ENCODE peak calls at places on chromosomes 4 and X, in four cellular contexts. C is IMR-90, K is adrenal gland, L is ovary. O is an unnamed sample.
A peak's percentile ranks its signal among the peaks of the same experiment; 100 is the strongest.

GRCh38 chr4:8132947-8133705 is 25.5 kb downstream of the ABLIM2 start:
- DNase-seq in K (no peak), L (no peak), C (no peak), O (no peak)

GRCh38 chr4:185573651-185574199 is 38.4 kb upstream of the PDLIM3 start:
- DNase-seq in K (peak; percentile 68), L (no peak), C (peak; percentile 80), O (no peak)

GRCh38 chrX:80556148-80556547 is 135.9 kb downstream of the TENT5D start:
- DNase-seq in K (no peak), C (no peak), L (no peak), O (no peak)

GRCh38 chr4:145260091-145260490 is 79.7 kb upstream of the OTUD4 start:
- DNase-seq in C (no peak), L (no peak), K (no peak), O (no peak)

GRCh38 chr4:55768291-55768690 is 51.3 kb upstream of the EXOC1L start:
- DNase-seq in C (peak; percentile 70), K (no peak), L (no peak), O (no peak)

GRCh38 chr4:114860791-114861190 is 252.6 kb downstream of the NDST4 start:
- DNase-seq in C (no peak), L (no peak), K (no peak), O (no peak)

GRCh38 chrX:120125444-120125843 is 9.7 kb upstream of the RHOXF1 start:
- DNase-seq in K (peak; percentile 45), L (peak; percentile 52), C (no peak), O (no peak)

GRCh38 chr4:181679754-181680153 is 563.4 kb upstream of the TENM3 start:
- DNase-seq in L (no peak), C (no peak), K (no peak), O (no peak)

GRCh38 chrX:12032082-12032481 is 106.2 kb upstream of the FRMPD4 start:
- DNase-seq in C (no peak), L (no peak), K (no peak), O (no peak)

GRCh38 chrX:23380581-23380980 is 45.9 kb downstream of the PTCHD1 start:
- DNase-seq in K (no peak), C (no peak), L (no peak), O (no peak)

GRCh38 chrX:39848243-39848642 is 249.5 kb downstream of the BCOR start:
- DNase-seq in K (peak; percentile 37), C (peak; percentile 56), L (peak; percentile 31), O (no peak)

GRCh38 chr4:14916554-14917304 is 85.6 kb upstream of the CPEB2 start:
- DNase-seq in K (peak; percentile 63), C (peak; percentile 84), L (no peak), O (no peak)

GRCh38 chrX:95733426-95733825 is 951.2 kb upstream of the DIAPH2 start:
- DNase-seq in K (no peak), C (no peak), L (no peak), O (no peak)

GRCh38 chr4:7189475-7190277 is 2.7 kb upstream of the SORCS2 start:
- DNase-seq in L (no peak), K (no peak), C (no peak), O (no peak)

GRCh38 chr4:1879491-1879890 is 8.3 kb downstream of the NSD2 start:
- DNase-seq in K (no peak), L (no peak), C (peak; percentile 33), O (no peak)

GRCh38 chrX:38985375-38985774 is 184.1 kb downstream of the MID1IP1 start:
- DNase-seq in K (no peak), C (peak; percentile 11), L (no peak), O (no peak)

GRCh38 chrX:72169008-72169728 is 12.4 kb upstream of the PIN4 start:
- DNase-seq in L (no peak), C (no peak), K (peak; percentile 17), O (peak; percentile 47)

GRCh38 chr4:38308728-38309315 is 348.6 kb downstream of the PTTG2 start:
- DNase-seq in C (peak; percentile 57), L (no peak), K (no peak), O (no peak)

GRCh38 chr4:10151182-10151581 is 34.6 kb upstream of the WDR1 start:
- DNase-seq in C (no peak), L (no peak), K (no peak), O (peak; percentile 47)

GRCh38 chr4:132108784-132109183 is 1040.3 kb upstream of the PCDH10 start:
- DNase-seq in K (no peak), L (no peak), C (peak; percentile 79), O (no peak)

GRCh38 chr4:17786567-17786966 is 5.1 kb upstream of the FAM184B start:
- DNase-seq in C (peak; percentile 19), L (no peak), K (no peak), O (no peak)

GRCh38 chr4:184282251-184282713 is 64.6 kb upstream of the ENPP6 start:
- DNase-seq in L (no peak), C (no peak), K (no peak), O (peak; percentile 65)

GRCh38 chr4:130026185-130026584 is 930.2 kb downstream of the C4orf33 start:
- DNase-seq in K (no peak), C (no peak), L (no peak), O (no peak)

GRCh38 chr4:170391066-170391754 is 301.5 kb upstream of the AADAT start:
- DNase-seq in L (no peak), C (peak; percentile 65), K (no peak), O (no peak)

GRCh38 chr4:2330119-2331042 is 68.5 kb upstream of the MXD4 start:
- DNase-seq in K (no peak), C (peak; percentile 95), L (no peak), O (no peak)

GRCh38 chr4:112145820-112146813 is 863 bp downstream of the FAM241A start:
- DNase-seq in C (peak; percentile 24), K (peak; percentile 52), L (peak; percentile 21), O (peak; percentile 66)
- TF ChIP-seq POLR2A in C (no peak), K (no peak), L (no peak), O (no peak)

GRCh38 chrX:139203681-139204575 is 326.6 kb upstream of the F9 start:
- DNase-seq in L (peak; percentile 11), C (no peak), K (no peak), O (no peak)

GRCh38 chrX:139204903-139205667 is 325.5 kb upstream of the F9 start:
- DNase-seq in C (no peak), K (peak; percentile 25), L (no peak), O (no peak)

GRCh38 chrX:139202742-139203410 is 327.7 kb upstream of the F9 start:
- DNase-seq in K (no peak), L (no peak), C (no peak), O (no peak)

GRCh38 chrX:139206914-139207313 is 323.6 kb upstream of the F9 start:
- DNase-seq in K (no peak), C (no peak), L (no peak), O (no peak)

DNA sequence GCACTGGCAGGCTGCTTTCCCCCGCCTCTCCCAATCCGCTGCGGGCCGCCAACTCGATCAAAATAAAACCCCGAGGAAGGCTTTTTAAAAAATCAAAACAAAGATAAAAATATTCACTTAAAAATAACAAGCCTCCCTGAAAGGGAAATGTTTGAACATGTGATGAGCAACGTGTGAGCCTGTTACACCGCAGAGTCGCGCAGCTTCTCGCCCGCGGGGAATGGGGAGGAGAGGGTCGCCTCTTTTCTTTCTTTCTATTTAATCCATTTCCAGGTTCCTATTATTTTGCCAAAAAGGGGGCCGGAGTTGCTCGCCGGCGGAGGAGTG is 326.0 kb upstream of the F9 start:
- DNase-seq in L (no peak), K (no peak), C (no peak), O (no peak)
- H3K27ac ChIP-seq in L (no peak overlapping the region), K (no peak overlapping the region), C (no peak overlapping the region), O (no peak overlapping the region)

DNA sequence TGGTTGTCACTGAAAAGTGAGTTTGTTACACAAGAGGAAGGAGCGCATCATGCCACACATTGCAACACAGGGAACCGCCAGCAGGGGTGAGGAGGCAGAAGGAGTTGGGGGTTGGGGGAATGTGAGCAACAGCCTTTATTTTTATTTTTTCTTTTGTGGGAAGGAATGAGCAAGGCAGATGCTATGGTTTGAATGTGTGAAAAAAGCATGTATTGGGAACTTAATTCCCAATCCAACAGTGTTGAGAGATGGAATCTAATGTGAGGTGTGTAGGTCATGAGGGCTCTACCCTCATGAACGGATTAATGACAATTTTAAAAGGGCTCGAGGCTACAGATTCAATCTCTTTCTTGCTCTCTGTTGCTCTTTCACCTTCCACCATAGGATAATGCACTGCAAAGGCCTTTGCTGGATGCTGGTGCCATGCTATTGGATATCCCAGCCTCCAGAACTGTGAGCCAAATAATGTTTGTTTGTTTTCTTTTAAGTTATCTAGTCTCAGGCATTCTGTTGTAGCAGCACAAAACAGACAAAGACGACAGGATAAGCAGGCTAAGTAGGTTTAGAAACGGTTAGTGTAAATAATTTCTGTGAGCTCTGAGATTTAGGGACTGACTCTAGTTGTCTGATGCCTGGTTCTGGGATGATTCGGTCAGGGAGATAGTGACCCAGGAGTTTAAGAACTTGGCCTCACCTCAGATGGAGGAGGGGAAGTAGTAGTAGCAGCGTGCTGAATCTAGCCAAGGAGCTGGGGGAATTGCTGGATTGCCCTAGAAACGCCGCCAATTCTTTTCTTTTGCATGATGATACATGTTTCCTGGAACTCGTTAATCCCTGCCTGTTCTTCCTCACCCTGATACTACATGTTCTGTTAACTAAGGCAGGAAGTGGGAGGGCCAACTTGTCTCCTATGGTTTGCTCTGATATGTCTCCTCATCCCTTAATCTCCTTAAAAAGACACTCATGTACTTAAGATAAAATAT is 156.6 kb upstream of the CTSO start:
- DNase-seq in K (no peak), C (peak; percentile 8), L (no peak), O (no peak)
- H3K4me1 ChIP-seq in K (no peaks in the 10 kb centered on the region), C (peaks cover 2% of the 10 kb centered on the region), L (peaks cover 2% of the 10 kb centered on the region), O (no peaks in the 10 kb centered on the region)

DNA sequence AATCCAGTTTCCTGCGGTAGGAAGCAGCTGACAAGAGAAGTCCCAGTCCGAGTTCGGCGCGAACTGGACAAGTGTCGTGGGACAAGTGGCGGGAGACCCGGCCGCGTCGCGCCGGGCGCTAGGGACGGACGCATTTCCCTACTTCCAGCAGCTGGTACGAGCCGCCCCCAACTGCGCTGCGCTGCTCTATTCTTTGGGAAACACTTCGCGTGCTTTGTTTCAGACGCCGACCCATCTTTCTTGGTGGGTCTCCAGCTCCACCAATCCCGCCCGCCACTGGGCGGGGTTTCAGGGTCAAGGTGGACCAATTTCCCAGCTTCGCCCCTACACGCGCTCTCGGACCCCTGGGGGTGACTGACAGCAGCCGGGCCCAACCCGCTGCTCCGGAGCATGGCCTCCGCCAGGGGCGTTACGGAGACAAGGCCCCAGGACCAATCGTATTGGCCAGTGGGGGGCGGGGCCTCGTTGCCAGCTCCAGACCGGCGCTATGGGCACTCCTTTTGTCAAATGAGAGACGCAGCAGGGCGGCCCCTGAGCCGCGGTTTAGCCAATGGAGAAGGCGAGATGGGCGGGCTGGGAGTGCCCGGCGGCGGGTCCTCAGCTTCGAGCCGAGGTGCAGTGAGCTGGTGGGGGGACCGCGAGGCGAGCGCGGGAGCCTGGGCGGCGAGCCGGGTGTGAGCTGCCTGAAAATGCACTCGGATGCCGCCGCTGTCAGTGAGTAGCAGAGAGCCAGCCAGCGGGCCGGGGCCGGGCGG is at the start of gene DCUN1D4:
- DNase-seq in L (peak; percentile 100), C (peak; percentile 99), K (peak; percentile 100), O (peak; percentile 99)
- TF ChIP-seq POLR2A in L (peak; percentile 83), C (peak; percentile 46), K (peak; percentile 84), O (peak; percentile 56)

DNA sequence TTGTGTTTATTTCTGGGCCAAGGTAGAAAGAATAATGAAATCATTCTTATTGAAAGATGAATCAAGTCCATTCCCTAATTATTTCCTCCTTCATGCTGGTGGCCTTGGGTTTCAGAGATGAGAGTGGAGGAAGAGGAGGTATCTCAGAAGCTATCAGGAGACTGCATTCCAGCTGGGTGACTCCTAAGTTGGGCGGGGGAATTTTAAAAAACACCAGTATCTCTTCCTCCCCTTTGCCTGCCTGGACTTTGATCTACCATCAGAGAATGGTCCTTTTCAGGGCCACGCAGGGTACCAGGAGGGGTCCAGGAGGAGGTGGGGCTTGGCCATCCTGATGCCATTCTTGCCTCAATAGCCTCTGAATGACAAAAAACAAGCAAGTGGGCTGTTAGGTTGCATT is 104.4 kb downstream of the ASMT start:
- DNase-seq in K (no peak), C (no peak), L (no peak), O (no peak)
- H3K27ac ChIP-seq in K (no peak overlapping the region), C (no peak overlapping the region), L (no peak overlapping the region), O (no peak overlapping the region)

O was measured in Peyer's patch.